ENCODE peak calls at places on chromosomes 12 and 14, in seven cellular contexts. One of them, this sample, is unnamed. For H3K9me2, the result is how much of the 10 kb centered on the place peaks cover.

GRCh38 chr12:67681145-67681778 is 32.7 kb downstream of the DYRK2 start:
- DNase-seq in SK-N-SH: no peak
- DNase-seq in GM23338: no peak
- DNase-seq in PC-3: peak
- DNase-seq in PC-9: no peak
- DNase-seq in MM.1S: no peak
- DNase-seq in OCI-LY7: no peak
- DNase-seq in this sample: peak

GRCh38 chr12:56221233-56221756 is 427 bp downstream of the RNF41 start:
- DNase-seq in PC-3: peak
- DNase-seq in SK-N-SH: peak
- DNase-seq in MM.1S: no peak
- DNase-seq in PC-9: peak
- DNase-seq in GM23338: peak
- DNase-seq in OCI-LY7: no peak
- DNase-seq in this sample: peak

GRCh38 chr14:105851716-105852377 is 325.5 kb downstream of the TMEM121 start:
- DNase-seq in GM23338: no peak
- DNase-seq in OCI-LY7: peak
- DNase-seq in PC-3: no peak
- DNase-seq in PC-9: no peak
- DNase-seq in SK-N-SH: peak
- DNase-seq in MM.1S: no peak
- DNase-seq in this sample: no peak

GRCh38 chr12:54704187-54704586 is 56.0 kb upstream of the DCD start:
- DNase-seq in SK-N-SH: no peak
- DNase-seq in PC-9: no peak
- DNase-seq in OCI-LY7: no peak
- DNase-seq in PC-3: no peak
- DNase-seq in GM23338: no peak
- DNase-seq in MM.1S: no peak
- DNase-seq in this sample: no peak

GRCh38 chr12:26028953-26029740 is 70.7 kb downstream of the RASSF8 start:
- DNase-seq in SK-N-SH: peak
- DNase-seq in GM23338: peak
- DNase-seq in PC-3: peak
- DNase-seq in MM.1S: peak
- DNase-seq in OCI-LY7: peak
- DNase-seq in PC-9: peak
- DNase-seq in this sample: peak

GRCh38 chr12:2374092-2374740 is 321.4 kb downstream of the CACNA1C start:
- DNase-seq in MM.1S: no peak
- DNase-seq in OCI-LY7: no peak
- DNase-seq in GM23338: no peak
- DNase-seq in PC-9: no peak
- DNase-seq in PC-3: no peak
- DNase-seq in SK-N-SH: no peak
- DNase-seq in this sample: peak

GRCh38 chr14:89953602-89954001 is 928 bp downstream of the EFCAB11 start:
- DNase-seq in GM23338: no peak
- DNase-seq in OCI-LY7: no peak
- DNase-seq in SK-N-SH: no peak
- DNase-seq in MM.1S: no peak
- DNase-seq in PC-3: no peak
- DNase-seq in PC-9: no peak
- DNase-seq in this sample: peak

GRCh38 chr14:102947321-102948103 is 25.0 kb downstream of the AMN start:
- DNase-seq in OCI-LY7: no peak
- DNase-seq in PC-3: no peak
- DNase-seq in SK-N-SH: no peak
- DNase-seq in PC-9: no peak
- DNase-seq in GM23338: no peak
- DNase-seq in MM.1S: no peak
- DNase-seq in this sample: no peak

GRCh38 chr14:105935384-105935783 is 409.0 kb downstream of the TMEM121 start:
- DNase-seq in GM23338: no peak
- DNase-seq in SK-N-SH: no peak
- DNase-seq in MM.1S: no peak
- DNase-seq in OCI-LY7: no peak
- DNase-seq in PC-9: no peak
- DNase-seq in PC-3: no peak
- DNase-seq in this sample: no peak

GRCh38 chr12:58028294-58028693 is 86.9 kb downstream of the ATP23 start:
- DNase-seq in GM23338: no peak
- DNase-seq in SK-N-SH: no peak
- DNase-seq in PC-9: no peak
- DNase-seq in PC-3: peak
- DNase-seq in MM.1S: no peak
- DNase-seq in OCI-LY7: no peak
- DNase-seq in this sample: no peak

GRCh38 chr14:101445278-101445677 is 116.0 kb upstream of the DIO3 start:
- DNase-seq in SK-N-SH: no peak
- DNase-seq in MM.1S: no peak
- DNase-seq in OCI-LY7: no peak
- DNase-seq in PC-9: no peak
- DNase-seq in GM23338: no peak
- DNase-seq in PC-3: no peak
- DNase-seq in this sample: no peak

GRCh38 chr12:26128180-26128579 is 3.3 kb upstream of the BHLHE41 start:
- DNase-seq in OCI-LY7: no peak
- DNase-seq in SK-N-SH: no peak
- DNase-seq in MM.1S: no peak
- DNase-seq in PC-9: no peak
- DNase-seq in PC-3: peak
- DNase-seq in GM23338: no peak
- DNase-seq in this sample: peak

GRCh38 chr12:24361860-24362581 is 412.6 kb upstream of the SOX5 start:
- DNase-seq in MM.1S: no peak
- DNase-seq in SK-N-SH: no peak
- DNase-seq in PC-3: no peak
- DNase-seq in PC-9: no peak
- DNase-seq in OCI-LY7: no peak
- DNase-seq in GM23338: no peak
- DNase-seq in this sample: no peak

GRCh38 chr14:56812364-56813103 is 2.3 kb upstream of the OTX2 start:
- DNase-seq in GM23338: no peak
- DNase-seq in PC-3: no peak
- DNase-seq in SK-N-SH: no peak
- DNase-seq in MM.1S: no peak
- DNase-seq in PC-9: no peak
- DNase-seq in OCI-LY7: no peak
- DNase-seq in this sample: no peak

GRCh38 chr12:25558566-25558965 is 5.5 kb upstream of the LMNTD1 start:
- DNase-seq in PC-9: no peak
- DNase-seq in PC-3: no peak
- DNase-seq in OCI-LY7: no peak
- DNase-seq in GM23338: no peak
- DNase-seq in SK-N-SH: no peak
- DNase-seq in MM.1S: no peak
- DNase-seq in this sample: peak

GRCh38 chr12:124032265-124032886 is 59.4 kb downstream of the ZNF664 start:
- DNase-seq in GM23338: peak
- DNase-seq in PC-3: peak
- DNase-seq in MM.1S: no peak
- DNase-seq in PC-9: peak
- DNase-seq in OCI-LY7: peak
- DNase-seq in SK-N-SH: peak
- DNase-seq in this sample: peak

GRCh38 chr14:58272589-58273372 is 25.6 kb upstream of the ARID4A start:
- DNase-seq in PC-9: no peak
- DNase-seq in MM.1S: no peak
- DNase-seq in OCI-LY7: peak
- DNase-seq in PC-3: peak
- DNase-seq in GM23338: peak
- DNase-seq in SK-N-SH: no peak
- DNase-seq in this sample: peak

GRCh38 chr14:24138396-24139271 is 2.6 kb downstream of the PSME1 start:
- DNase-seq in MM.1S: no peak
- DNase-seq in GM23338: no peak
- DNase-seq in OCI-LY7: no peak
- DNase-seq in PC-9: no peak
- DNase-seq in SK-N-SH: no peak
- DNase-seq in PC-3: no peak
- DNase-seq in this sample: no peak

GRCh38 chr12:93154753-93155475 is 222.8 kb upstream of the NUDT4 start:
- DNase-seq in SK-N-SH: no peak
- DNase-seq in GM23338: no peak
- DNase-seq in PC-9: no peak
- DNase-seq in PC-3: no peak
- DNase-seq in OCI-LY7: no peak
- DNase-seq in MM.1S: no peak
- DNase-seq in this sample: peak

GRCh38 chr12:109820921-109821381 is 12.2 kb downstream of the TRPV4 start:
- DNase-seq in PC-3: no peak
- DNase-seq in OCI-LY7: no peak
- DNase-seq in SK-N-SH: no peak
- DNase-seq in PC-9: peak
- DNase-seq in MM.1S: no peak
- DNase-seq in GM23338: no peak
- DNase-seq in this sample: no peak

GRCh38 chr14:55721353-55721752 is 141.3 kb downstream of the KTN1 start:
- DNase-seq in GM23338: no peak
- DNase-seq in OCI-LY7: no peak
- DNase-seq in PC-9: peak
- DNase-seq in PC-3: peak
- DNase-seq in MM.1S: no peak
- DNase-seq in SK-N-SH: no peak
- DNase-seq in this sample: peak

GRCh38 chr14:75254901-75255300 is 23.7 kb upstream of the FOS start:
- DNase-seq in GM23338: no peak
- DNase-seq in SK-N-SH: no peak
- DNase-seq in OCI-LY7: no peak
- DNase-seq in PC-9: peak
- DNase-seq in MM.1S: no peak
- DNase-seq in PC-3: peak
- DNase-seq in this sample: no peak

GRCh38 chr12:39966738-39967137 is 139.1 kb downstream of the SLC2A13 start:
- DNase-seq in OCI-LY7: no peak
- DNase-seq in GM23338: no peak
- DNase-seq in MM.1S: no peak
- DNase-seq in PC-9: no peak
- DNase-seq in SK-N-SH: peak
- DNase-seq in PC-3: no peak
- DNase-seq in this sample: no peak

GRCh38 chr12:30719060-30719459 is 23.4 kb upstream of the IPO8 start:
- DNase-seq in GM23338: no peak
- DNase-seq in PC-9: no peak
- DNase-seq in SK-N-SH: no peak
- DNase-seq in OCI-LY7: no peak
- DNase-seq in MM.1S: peak
- DNase-seq in PC-3: peak
- DNase-seq in this sample: peak

GRCh38 chr14:99780690-99781089 is 12.5 kb upstream of the EML1 start:
- DNase-seq in PC-9: no peak
- DNase-seq in GM23338: no peak
- DNase-seq in OCI-LY7: no peak
- DNase-seq in MM.1S: no peak
- DNase-seq in PC-3: no peak
- DNase-seq in SK-N-SH: no peak
- DNase-seq in this sample: no peak
- H3K9me2 ChIP-seq in PC-9: under half
- H3K9me2 ChIP-seq in GM23338: under half
- H3K9me2 ChIP-seq in OCI-LY7: under half
- H3K9me2 ChIP-seq in MM.1S: under half
- H3K9me2 ChIP-seq in PC-3: under half
- H3K9me2 ChIP-seq in SK-N-SH: under half
- H3K9me2 ChIP-seq in this sample: under half

GRCh38 chr12:59500915-59501314 is 94.9 kb upstream of the SLC16A7 start:
- DNase-seq in PC-3: peak
- DNase-seq in MM.1S: no peak
- DNase-seq in OCI-LY7: no peak
- DNase-seq in PC-9: no peak
- DNase-seq in SK-N-SH: no peak
- DNase-seq in GM23338: no peak
- DNase-seq in this sample: no peak

GRCh38 chr12:59494617-59495016 is 101.2 kb upstream of the SLC16A7 start:
- DNase-seq in OCI-LY7: no peak
- DNase-seq in GM23338: no peak
- DNase-seq in MM.1S: no peak
- DNase-seq in SK-N-SH: no peak
- DNase-seq in PC-3: no peak
- DNase-seq in PC-9: no peak
- DNase-seq in this sample: no peak

GRCh38 chr12:59499774-59500173 is 96.1 kb upstream of the SLC16A7 start:
- DNase-seq in GM23338: no peak
- DNase-seq in PC-9: no peak
- DNase-seq in OCI-LY7: no peak
- DNase-seq in PC-3: no peak
- DNase-seq in MM.1S: peak
- DNase-seq in SK-N-SH: no peak
- DNase-seq in this sample: no peak

GRCh38 chr12:59500335-59500734 is 95.5 kb upstream of the SLC16A7 start:
- DNase-seq in MM.1S: no peak
- DNase-seq in GM23338: peak
- DNase-seq in PC-9: no peak
- DNase-seq in OCI-LY7: no peak
- DNase-seq in SK-N-SH: no peak
- DNase-seq in PC-3: no peak
- DNase-seq in this sample: no peak
- H3K9me2 ChIP-seq in MM.1S: under half
- H3K9me2 ChIP-seq in GM23338: under half
- H3K9me2 ChIP-seq in PC-9: under half
- H3K9me2 ChIP-seq in OCI-LY7: under half
- H3K9me2 ChIP-seq in SK-N-SH: under half
- H3K9me2 ChIP-seq in PC-3: under half
- H3K9me2 ChIP-seq in this sample: under half

GRCh38 chr12:97854477-97854876 is 391.9 kb downstream of the RMST start:
- DNase-seq in MM.1S: no peak
- DNase-seq in OCI-LY7: no peak
- DNase-seq in PC-3: peak
- DNase-seq in PC-9: no peak
- DNase-seq in GM23338: no peak
- DNase-seq in SK-N-SH: no peak
- DNase-seq in this sample: no peak
- H3K9me2 ChIP-seq in MM.1S: under half
- H3K9me2 ChIP-seq in OCI-LY7: under half
- H3K9me2 ChIP-seq in PC-3: under half
- H3K9me2 ChIP-seq in PC-9: under half
- H3K9me2 ChIP-seq in GM23338: under half
- H3K9me2 ChIP-seq in SK-N-SH: under half
- H3K9me2 ChIP-seq in this sample: under half

DNA sequence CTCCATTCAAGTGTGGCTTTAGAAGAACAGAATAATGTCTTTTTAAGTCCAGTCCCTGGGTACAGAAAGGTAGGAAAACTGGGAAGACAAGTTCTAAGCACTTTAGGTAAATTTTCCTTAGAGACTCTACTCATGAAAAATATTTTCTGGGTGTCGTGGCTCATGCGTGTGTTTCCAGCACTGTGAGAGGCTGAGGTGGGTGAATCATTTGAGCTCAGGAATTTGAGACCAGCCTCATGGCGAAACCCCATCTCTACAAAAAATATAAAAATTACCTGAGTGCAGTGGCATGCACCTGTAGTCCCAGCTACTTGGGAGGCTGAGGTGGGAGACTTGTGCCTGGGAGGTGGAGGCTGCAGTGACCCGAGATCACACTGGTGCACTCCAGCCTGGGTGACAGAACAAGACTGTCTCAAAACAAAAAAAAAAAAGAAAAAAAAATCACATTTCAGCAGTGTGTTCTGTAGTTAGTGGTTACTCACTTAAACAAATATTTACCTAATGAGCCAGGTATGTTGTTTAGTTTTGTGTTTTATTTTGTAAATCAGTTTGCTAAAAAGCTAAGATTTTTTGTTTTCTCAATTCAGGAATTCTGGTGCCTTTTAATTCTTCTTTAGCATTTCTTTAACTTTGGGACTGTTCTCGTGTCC is 52.3 kb upstream of the RD3L start:
- DNase-seq in PC-3: peak
- DNase-seq in PC-9: peak
- DNase-seq in MM.1S: no peak
- DNase-seq in SK-N-SH: no peak
- DNase-seq in OCI-LY7: no peak
- DNase-seq in GM23338: no peak
- DNase-seq in this sample: peak
- H3K9me2 ChIP-seq in PC-3: under half
- H3K9me2 ChIP-seq in PC-9: under half
- H3K9me2 ChIP-seq in MM.1S: under half
- H3K9me2 ChIP-seq in SK-N-SH: under half
- H3K9me2 ChIP-seq in OCI-LY7: under half
- H3K9me2 ChIP-seq in GM23338: under half
- H3K9me2 ChIP-seq in this sample: under half